ENCODE peak calls at places on chromosome 22, in nine cellular contexts. T is fibroblast of lung; A is BE2C; D is Peyer's patch; I is HCT116; U is CD8-positive, alpha-beta T cell; L is neural progenitor cell; M is mammary epithelial cell; K is brain microvascular endothelial cell. Y is an unnamed sample.

GRCh38 chr22:38906024-38906423 is 34.0 kb upstream of the CBX6 start:
- DNase-seq in T (no peak), A (no peak), D (no peak), I (no peak), U (no peak), L (no peak), M (no peak), K (no peak), Y (no peak)

GRCh38 chr22:37260939-37261338 is 16.9 kb upstream of the RAC2 start:
- DNase-seq in T (peak; percentile 56), A (peak; percentile 70), D (peak; percentile 59), I (peak; percentile 45), U (no peak), L (peak; percentile 82), M (peak; percentile 35), K (peak; percentile 37), Y (no peak)

GRCh38 chr22:38072322-38073149 is 11.4 kb downstream of the SLC16A8 start:
- DNase-seq in T (no peak), A (no peak), D (no peak), I (no peak), U (no peak), L (no peak), M (no peak), K (no peak), Y (no peak)

GRCh38 chr22:16949561-16949960 is 58.5 kb downstream of the GAB4 start:
- DNase-seq in T (no peak), A (no peak), D (no peak), I (peak; percentile 29), U (no peak), L (no peak), M (no peak), K (no peak), Y (no peak)

GRCh38 chr22:31439805-31440204 is 40.4 kb downstream of the DRG1 start:
- DNase-seq in T (no peak), A (peak; percentile 42), D (no peak), I (no peak), U (no peak), L (no peak), M (no peak), K (no peak), Y (no peak)

GRCh38 chr22:39994046-39994565 is 648 bp upstream of the FAM83F start:
- DNase-seq in T (no peak), A (no peak), D (no peak), I (no peak), U (no peak), L (no peak), M (no peak), K (no peak), Y (no peak)

GRCh38 chr22:23079814-23080521 is 9.6 kb downstream of the GNAZ start:
- DNase-seq in T (no peak), A (no peak), D (no peak), I (no peak), U (no peak), L (no peak), M (no peak), K (no peak), Y (no peak)

GRCh38 chr22:49549256-49549655 is 278.4 kb downstream of the BRD1 start:
- DNase-seq in T (no peak), A (no peak), D (peak; percentile 25), I (no peak), U (no peak), L (no peak), M (no peak), K (no peak), Y (no peak)

GRCh38 chr22:37529652-37530345 is 10.6 kb upstream of the CARD10 start:
- DNase-seq in T (no peak), A (peak; percentile 40), D (no peak), I (no peak), U (no peak), L (no peak), M (no peak), K (no peak), Y (no peak)

GRCh38 chr22:17692841-17693240 is 54.3 kb downstream of the BCL2L13 start:
- DNase-seq in T (no peak), A (no peak), D (no peak), I (no peak), U (no peak), L (no peak), M (no peak), K (no peak), Y (no peak)

GRCh38 chr22:38412435-38413084 is 42.4 kb downstream of the KCNJ4 start:
- DNase-seq in T (no peak), A (peak; percentile 41), D (no peak), I (no peak), U (peak; percentile 19), L (peak; percentile 34), M (no peak), K (no peak), Y (no peak)

DNA sequence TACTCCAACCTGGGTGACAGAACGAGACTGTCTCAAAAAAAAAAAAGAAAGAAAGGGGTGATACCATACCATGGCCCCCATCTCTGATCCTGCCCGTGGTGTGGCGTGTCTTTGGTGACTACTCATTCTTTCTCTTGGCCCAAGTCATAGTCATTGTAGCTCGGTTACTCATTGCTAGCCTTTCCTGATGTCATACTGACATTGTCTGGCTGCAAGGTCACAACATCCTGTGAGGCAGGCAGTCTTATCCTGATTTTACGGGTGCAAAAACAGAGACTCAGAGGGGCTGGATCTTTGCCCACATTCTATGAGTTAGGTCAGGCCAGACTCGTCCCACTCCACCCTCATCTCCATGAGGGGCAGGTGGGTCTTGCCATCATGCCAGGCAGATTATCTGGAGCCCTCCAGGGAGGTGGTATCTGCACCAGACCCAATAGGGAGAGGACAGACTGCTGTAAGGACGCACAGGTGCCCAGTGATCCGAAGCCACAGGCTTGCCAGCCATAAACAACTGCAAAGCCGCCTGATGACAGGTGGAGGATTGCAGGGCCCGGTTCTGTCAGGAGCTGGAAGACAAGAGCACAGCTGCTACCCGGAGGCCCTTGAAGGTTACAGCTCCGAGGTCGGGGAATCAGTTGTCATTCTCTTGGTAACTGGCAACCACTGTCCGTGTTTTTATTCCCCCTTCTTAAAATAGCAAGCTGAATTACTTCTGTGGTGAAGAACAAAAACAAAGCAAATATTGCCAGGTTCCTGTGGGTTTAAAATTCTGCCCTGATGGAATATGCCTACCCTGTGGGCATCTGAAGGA is 13.8 kb downstream of the TOM1 start:
- DNase-seq in T (peak; percentile 69), A (peak; percentile 46), D (no peak), I (no peak), U (no peak), L (no peak), M (peak; percentile 51), K (peak; percentile 93), Y (peak; percentile 26)
- H3K4me3 ChIP-seq in T (no peak overlapping the region), A (no peak overlapping the region), D (no peak overlapping the region), I (no peak overlapping the region), U (no peak overlapping the region), L (no peak overlapping the region), M (no peak overlapping the region), K (no peak overlapping the region), Y (no peak overlapping the region)

GRCh38 chr22:20115691-20116375 is at the start of gene RANBP1:
- DNase-seq in T (no peak), A (peak; percentile 11), D (no peak), I (no peak), U (no peak), L (peak; percentile 23), M (no peak), K (no peak), Y (no peak)

GRCh38 chr22:20116376-20116950 is 559 bp downstream of the RANBP1 start:
- DNase-seq in T (no peak), A (no peak), D (no peak), I (no peak), U (no peak), L (peak; percentile 13), M (no peak), K (no peak), Y (no peak)

GRCh38 chr22:20117656-20118571 is 888 bp upstream of the TRMT2A start:
- DNase-seq in T (peak; percentile 8), A (peak; percentile 22), D (no peak), I (no peak), U (no peak), L (peak; percentile 51), M (no peak), K (peak; percentile 6), Y (no peak)

GRCh38 chr22:20118572-20119020 is 1.6 kb upstream of the TRMT2A start:
- DNase-seq in T (no peak), A (peak; percentile 7), D (no peak), I (no peak), U (no peak), L (peak; percentile 27), M (no peak), K (no peak), Y (no peak)

DNA sequence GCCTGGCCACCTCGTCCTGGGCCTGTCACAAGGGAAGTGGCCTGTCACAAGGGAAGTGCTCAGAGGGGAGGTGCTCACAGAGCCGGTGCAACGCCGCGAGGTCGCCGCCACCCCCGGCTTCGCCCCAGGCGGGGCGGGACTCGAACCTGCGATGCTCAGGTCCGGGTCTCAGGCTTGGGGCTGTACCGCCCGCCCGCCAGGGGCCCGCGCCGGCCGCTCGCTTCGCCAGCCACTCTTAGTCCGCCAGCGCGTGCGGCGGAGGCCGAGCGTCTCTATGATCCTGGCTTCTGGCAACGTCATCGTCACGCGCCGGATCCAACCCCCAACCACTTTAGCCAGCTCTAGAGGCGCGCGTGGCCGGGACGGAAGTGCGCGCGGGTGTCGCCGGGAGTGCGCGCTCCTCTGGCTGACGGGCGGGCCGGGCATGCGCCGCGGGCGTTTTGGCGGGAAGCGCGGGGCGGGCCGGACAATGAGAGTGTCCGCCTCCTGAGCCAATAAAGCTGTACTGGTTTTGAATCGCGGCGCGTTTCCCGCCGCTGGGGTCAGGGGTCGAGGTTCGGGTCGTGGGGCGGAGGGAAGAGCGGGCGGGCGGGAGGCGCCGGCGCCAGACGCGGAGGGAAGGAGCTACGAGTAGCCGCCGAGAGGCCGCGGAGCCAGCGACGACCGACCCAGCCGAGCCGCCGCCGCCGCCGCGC is at the start of gene TRMT2A:
- DNase-seq in T (peak; percentile 98), A (peak; percentile 98), D (peak; percentile 99), I (peak; percentile 97), U (peak; percentile 96), L (peak; percentile 99), M (peak; percentile 98), K (peak; percentile 97), Y (peak; percentile 94)
- TF ChIP-seq CTCF in T (peak; percentile 6), A (peak; percentile 28), D (peak; percentile 29), I (no peak), U (no peak), L (peak; percentile 45), M (peak; percentile 31), K (no peak), Y (no peak)

GRCh38 chr22:24494535-24495364 is at the start of gene UPB1:
- DNase-seq in T (no peak), A (no peak), D (no peak), I (no peak), U (no peak), L (peak; percentile 42), M (no peak), K (no peak), Y (no peak)
- H3K27me3 ChIP-seq in T (peaks cover 29% of the 10 kb centered on the region), A (no peaks in the 10 kb centered on the region), D (no peaks in the 10 kb centered on the region), I (no peaks in the 10 kb centered on the region), U (peaks cover 7% of the 10 kb centered on the region), L (peaks cover 88% of the 10 kb centered on the region), M (peaks cover 3% of the 10 kb centered on the region), K (no peaks in the 10 kb centered on the region), Y (peaks cover 40% of the 10 kb centered on the region)

DNA sequence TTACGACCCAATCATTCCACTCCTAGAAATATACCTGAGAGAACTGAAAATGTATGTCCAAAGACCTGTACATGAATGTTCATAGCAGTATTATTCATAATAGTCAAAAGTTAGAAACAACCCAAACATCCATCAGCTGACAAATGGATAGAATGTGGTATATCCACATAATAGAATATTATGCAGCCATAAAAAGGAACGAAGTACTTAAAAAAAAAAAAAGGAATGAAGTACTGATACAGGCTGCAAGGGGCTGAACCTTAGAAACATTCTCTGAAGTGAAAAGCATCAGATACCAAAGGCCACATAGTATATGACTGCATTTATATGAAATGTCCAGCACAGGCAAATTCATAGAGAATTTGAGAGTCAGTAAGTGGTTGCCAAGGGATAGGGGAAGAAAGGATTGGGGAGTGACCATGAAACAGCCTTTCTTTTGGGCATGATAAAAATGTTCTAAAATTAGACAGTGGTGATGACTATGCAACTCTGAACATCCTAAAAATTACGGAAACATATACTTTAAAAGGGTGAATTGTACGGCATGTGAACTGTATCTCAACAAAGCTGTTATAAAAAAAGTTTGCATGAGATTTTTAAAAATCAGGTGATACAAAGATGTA is 1.8 kb downstream of the TPST2 start:
- DNase-seq in T (no peak), A (no peak), D (no peak), I (no peak), U (no peak), L (no peak), M (no peak), K (peak; percentile 23), Y (no peak)
- H3K4me3 ChIP-seq in T (no peak overlapping the region), A (no peak overlapping the region), D (no peak overlapping the region), I (no peak overlapping the region), U (peak overlapping the region; percentile 88), L (no peak overlapping the region), M (no peak overlapping the region), K (no peak overlapping the region), Y (no peak overlapping the region)